ENCODE peak calls at places on chromosomes 7 and 10, in seven cellular contexts. N, K, G, E, S, I and F are unnamed samples.

GRCh38 chr7:158538156-158538946 is 49.3 kb downstream of the PTPRN2 start:
- DNase-seq in K (no peak), N (peak), G (no peak), E (no peak), I (no peak), S (no peak), F (no peak)

GRCh38 chr7:71334541-71334940 is 202.6 kb downstream of the GALNT17 start:
- DNase-seq in K (no peak), I (no peak), E (no peak), G (no peak), S (no peak), N (no peak), F (no peak)

GRCh38 chr7:625376-625971 is 101.0 kb upstream of the DNAAF5 start:
- DNase-seq in N (no peak), I (no peak), E (no peak), G (no peak), K (no peak), S (no peak), F (no peak)

GRCh38 chr10:52746169-52746568 is 26.4 kb downstream of the MBL2 start:
- DNase-seq in K (peak), N (no peak), I (no peak), G (no peak), E (no peak), S (no peak), F (no peak)

GRCh38 chr10:124680675-124681074 is 63.5 kb downstream of the FAM53B start:
- DNase-seq in N (peak), S (peak), E (no peak), I (peak), G (no peak), K (no peak), F (no peak)

GRCh38 chr10:30384791-30385201 is 35.7 kb upstream of the MTPAP start:
- DNase-seq in S (peak), E (peak), N (peak), I (no peak), G (peak), K (peak), F (peak)

GRCh38 chr7:47435889-47436312 is 146.0 kb downstream of the TNS3 start:
- DNase-seq in G (peak), N (peak), I (peak), K (peak), E (peak), S (peak), F (peak)

GRCh38 chr7:55538538-55538937 is 33.8 kb downstream of the VOPP1 start:
- DNase-seq in G (no peak), I (no peak), E (peak), K (no peak), S (peak), N (no peak), F (no peak)

GRCh38 chr7:122304996-122305421 is 459 bp upstream of the FEZF1 start:
- DNase-seq in I (no peak), N (no peak), K (no peak), S (peak), E (no peak), G (no peak), F (no peak)

GRCh38 chr10:70478191-70479160 is at the start of gene PALD1:
- DNase-seq in N (peak), I (peak), G (peak), E (peak), K (peak), S (peak), F (peak)

GRCh38 chr7:125511310-125511709 is 581.7 kb upstream of the POT1 start:
- DNase-seq in K (no peak), E (peak), I (no peak), G (no peak), N (no peak), S (no peak), F (no peak)

GRCh38 chr10:74047304-74047703 is 49.4 kb downstream of the VCL start:
- DNase-seq in K (no peak), E (no peak), S (peak), G (peak), N (no peak), I (no peak), F (no peak)

GRCh38 chr7:34759477-34760125 is 101.6 kb downstream of the NPSR1 start:
- DNase-seq in K (peak), I (no peak), N (no peak), G (peak), S (peak), E (peak), F (no peak)
- TF ChIP-seq CTCF in K (peak), I (no peak), N (peak), G (peak), S (peak), E (peak), F (peak)

DNA sequence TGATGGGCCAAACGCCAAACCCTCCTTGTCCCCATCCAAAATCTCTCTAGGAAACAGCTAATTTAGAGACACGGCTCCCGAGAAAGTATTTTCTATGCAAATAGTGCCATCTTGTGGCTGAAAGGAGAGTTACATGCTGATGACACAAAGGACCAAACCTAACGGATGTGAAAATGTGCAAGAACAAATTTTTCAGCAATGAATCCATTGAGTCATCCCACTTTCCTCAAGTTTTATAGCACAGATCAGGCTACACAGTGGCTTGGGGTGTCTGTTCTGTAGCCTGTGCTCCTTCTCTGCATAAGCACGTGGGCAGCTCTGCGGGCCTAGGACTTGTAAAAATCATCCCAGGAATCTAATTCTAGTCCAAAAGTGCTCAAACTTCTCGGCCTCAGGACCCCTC is 154.8 kb upstream of the PRR15 start:
- DNase-seq in G (peak), I (no peak), E (peak), K (peak), N (no peak), S (peak), F (peak)
- TF ChIP-seq CTCF in G (peak), I (peak), E (peak), K (peak), N (peak), S (peak), F (peak)

DNA sequence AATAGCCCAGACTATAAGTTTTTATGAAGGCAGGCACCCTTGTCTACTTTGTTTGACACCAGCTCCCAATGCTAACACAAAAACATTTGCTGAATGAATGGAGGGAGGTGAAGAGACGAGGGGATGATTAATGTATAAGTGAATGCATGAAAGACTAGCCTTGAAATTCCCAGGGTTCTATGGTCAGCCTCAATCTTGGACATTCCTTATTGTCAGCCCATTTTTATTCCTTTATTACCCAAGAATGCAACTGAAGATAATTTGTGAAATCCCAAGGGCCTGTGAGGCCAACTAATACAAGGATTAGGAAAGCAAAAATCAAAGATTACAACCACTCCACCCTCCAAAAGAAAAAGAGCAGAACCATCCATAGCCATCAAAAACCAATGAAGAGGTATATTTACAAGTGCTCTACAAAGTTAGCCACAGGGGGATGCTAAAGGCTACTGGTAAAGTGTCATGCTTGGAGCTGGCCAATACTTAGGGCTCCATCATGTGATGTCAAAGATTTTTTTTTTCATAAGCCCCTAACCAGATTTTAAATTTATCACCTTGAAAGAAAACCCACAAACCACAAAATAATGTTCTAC is 40.0 kb upstream of the ASAH2 start:
- DNase-seq in I (no peak), S (peak), E (peak), N (no peak), K (no peak), G (no peak), F (no peak)
- TF ChIP-seq CTCF in I (peak), S (peak), E (peak), N (peak), K (peak), G (peak), F (no peak)

DNA sequence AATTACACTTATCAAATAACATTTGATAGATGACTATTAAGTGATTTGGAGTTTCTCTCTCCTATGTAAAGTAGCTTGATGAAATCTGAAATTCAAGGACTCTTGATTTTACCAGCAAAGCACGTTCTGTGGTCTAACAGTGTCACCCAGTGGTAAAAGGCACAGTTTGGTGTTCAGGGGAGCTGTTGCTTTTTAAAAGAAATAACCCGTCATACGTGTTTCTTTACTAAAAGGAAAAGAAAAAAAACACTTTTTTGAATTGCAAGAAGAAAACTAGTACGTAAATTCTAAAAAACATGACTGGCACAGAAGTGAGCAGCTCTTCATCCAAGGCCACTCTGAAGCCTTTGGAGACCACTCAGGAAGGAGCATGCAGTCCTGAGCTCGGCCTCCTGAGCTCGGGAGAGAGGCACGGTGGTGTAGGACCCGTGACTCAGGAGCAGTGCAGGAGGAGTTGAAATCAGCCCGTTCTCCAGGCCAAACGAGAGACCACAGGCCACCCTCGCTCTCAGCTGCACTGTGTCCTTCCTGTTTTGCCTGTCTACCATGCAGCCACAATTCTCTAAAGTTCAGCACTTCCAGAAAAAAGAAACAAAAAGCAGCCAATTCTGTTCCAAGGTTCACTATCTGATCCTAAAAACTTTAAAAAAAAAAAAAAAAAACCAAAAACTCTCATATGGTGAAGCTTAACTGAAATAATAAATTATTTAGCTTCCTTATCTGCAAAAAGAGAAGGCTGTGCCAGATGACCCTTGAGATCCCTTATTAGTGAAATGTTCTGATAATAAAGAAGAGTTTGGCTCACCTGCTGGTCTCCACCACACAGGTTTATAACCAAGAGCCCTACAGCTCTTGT is 212.6 kb upstream of the FRMD4A start:
- DNase-seq in K (no peak), I (no peak), G (peak), S (peak), E (no peak), N (peak), F (peak)
- TF ChIP-seq CTCF in K (no peak), I (peak), G (no peak), S (peak), E (no peak), N (peak), F (peak)

GRCh38 chr7:134458341-134458805 is 527 bp downstream of the AKR1B1 start:
- DNase-seq in G (peak), S (no peak), N (peak), E (no peak), K (peak), I (peak), F (peak)
- TF ChIP-seq CTCF in G (peak), S (peak), N (peak), E (no peak), K (peak), I (no peak), F (peak)

GRCh38 chr10:120949511-120950102 is 98.4 kb downstream of the WDR11 start:
- DNase-seq in S (no peak), I (no peak), K (no peak), E (no peak), G (no peak), N (no peak), F (no peak)

GRCh38 chr10:120950103-120950561 is 99.0 kb downstream of the WDR11 start:
- DNase-seq in N (peak), S (peak), K (no peak), G (no peak), E (no peak), I (no peak), F (no peak)

GRCh38 chr10:120951288-120951687 is 100.1 kb downstream of the WDR11 start:
- DNase-seq in S (no peak), K (no peak), N (no peak), E (no peak), G (no peak), I (no peak), F (no peak)

GRCh38 chr10:120946497-120946896 is 95.3 kb downstream of the WDR11 start:
- DNase-seq in S (peak), I (no peak), K (no peak), G (no peak), E (no peak), N (no peak), F (no peak)

DNA sequence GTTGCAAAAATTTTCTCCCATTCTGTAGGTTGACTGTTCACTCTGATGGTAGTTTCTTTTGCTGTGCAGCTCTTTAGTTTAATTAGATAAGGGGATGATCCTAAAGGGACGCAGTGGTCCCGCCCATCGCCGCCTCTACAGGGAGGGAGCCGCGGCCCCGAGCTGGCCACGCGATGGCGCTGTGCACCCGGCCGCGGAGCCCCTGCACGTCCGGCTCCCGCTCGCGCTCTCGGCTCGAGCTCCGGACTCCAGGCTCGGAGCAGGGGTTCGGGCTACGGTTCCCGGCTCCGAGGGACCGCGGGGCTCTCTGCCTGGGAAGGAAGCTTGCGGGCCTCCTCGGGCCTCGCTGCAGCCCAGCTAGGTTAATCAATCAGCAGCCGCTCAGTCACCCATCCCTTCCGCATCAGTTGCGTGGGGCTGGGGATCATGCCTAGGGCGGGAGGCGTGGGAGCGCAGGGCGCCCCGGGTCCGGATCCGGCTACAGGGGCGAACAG is 97.8 kb downstream of the WDR11 start:
- DNase-seq in N (peak), G (peak), E (peak), K (no peak), I (peak), S (peak), F (peak)
- TF ChIP-seq CTCF in N (peak), G (peak), E (peak), K (no peak), I (peak), S (peak), F (peak)